ENCODE peak calls at places on chromosomes 16 and 17, in six cellular contexts. C, Q, P, H, U and O are unnamed samples. For H3K4me1, the result is how much of the 10 kb centered on the place peaks cover.

GRCh38 chr17:39194089-39194984 is 3.1 kb downstream of the CACNB1 start:
- DNase-seq in Q (no peak), H (peak), P (no peak), U (peak), C (peak), O (peak)

GRCh38 chr16:50227665-50228064 is 38.7 kb upstream of the ADCY7 start:
- DNase-seq in Q (no peak), P (no peak), C (no peak), U (no peak), H (no peak), O (no peak)

GRCh38 chr17:2347805-2348685 is 10.7 kb downstream of the SGSM2 start:
- DNase-seq in C (peak), Q (no peak), H (no peak), P (no peak), U (no peak), O (peak)

GRCh38 chr16:2450975-2451381 is 8.9 kb upstream of the TEDC2 start:
- DNase-seq in U (no peak), C (no peak), P (no peak), Q (no peak), H (no peak), O (no peak)

GRCh38 chr17:82962163-82962720 is 117.2 kb upstream of the METRNL start:
- DNase-seq in H (no peak), Q (no peak), C (no peak), P (no peak), U (no peak), O (no peak)

GRCh38 chr17:78596871-78597635 is 19.9 kb upstream of the DNAH17 start:
- DNase-seq in Q (no peak), U (no peak), H (no peak), C (no peak), P (no peak), O (no peak)

GRCh38 chr17:42016411-42016831 is 818 bp downstream of the DNAJC7 start:
- DNase-seq in Q (no peak), U (peak), H (peak), P (no peak), C (no peak), O (no peak)

GRCh38 chr16:89741342-89742014 is 20.1 kb downstream of the ZNF276 start:
- DNase-seq in C (no peak), H (no peak), P (no peak), Q (no peak), U (no peak), O (no peak)

GRCh38 chr17:11182430-11182829 is 58.6 kb upstream of the SHISA6 start:
- DNase-seq in U (no peak), C (no peak), P (no peak), H (no peak), Q (no peak), O (no peak)

GRCh38 chr16:25210758-25211157 is 6.0 kb upstream of the AQP8 start:
- DNase-seq in U (peak), Q (no peak), C (no peak), P (no peak), H (no peak), O (no peak)

GRCh38 chr16:88732172-88732960 is 26.1 kb downstream of the CTU2 start:
- DNase-seq in H (peak), U (no peak), Q (no peak), P (no peak), C (peak), O (no peak)

GRCh38 chr17:41895617-41896016 is 23.1 kb downstream of the ACLY start:
- DNase-seq in Q (no peak), P (no peak), C (no peak), U (no peak), H (peak), O (no peak)

GRCh38 chr17:73731733-73732132 is 87.5 kb upstream of the SDK2 start:
- DNase-seq in C (no peak), P (no peak), H (no peak), Q (no peak), U (no peak), O (no peak)

GRCh38 chr17:43540821-43541674 is 5.1 kb downstream of the ETV4 start:
- DNase-seq in C (no peak), U (no peak), Q (no peak), P (no peak), H (no peak), O (peak)

GRCh38 chr16:88552166-88552565 is 18.0 kb upstream of the ZC3H18 start:
- DNase-seq in U (no peak), P (no peak), C (no peak), Q (no peak), H (no peak), O (no peak)

GRCh38 chr17:72425796-72426173 is 305.0 kb downstream of the SOX9 start:
- DNase-seq in P (no peak), U (no peak), H (no peak), Q (no peak), C (no peak), O (no peak)

GRCh38 chr16:180921-181667 is 835 bp downstream of the HBQ1 start:
- DNase-seq in H (peak), U (peak), P (no peak), Q (peak), C (peak), O (peak)

GRCh38 chr17:83194761-83195329 is 115.4 kb downstream of the METRNL start:
- DNase-seq in Q (no peak), H (no peak), P (no peak), U (no peak), C (no peak), O (no peak)

GRCh38 chr17:62188713-62189112 is 123.6 kb upstream of the MED13 start:
- DNase-seq in H (no peak), Q (no peak), C (peak), U (no peak), P (no peak), O (no peak)

GRCh38 chr17:2582493-2582892 is 11.0 kb upstream of the PAFAH1B1 start:
- DNase-seq in C (no peak), Q (no peak), U (no peak), H (no peak), P (no peak), O (no peak)

GRCh38 chr16:3963203-3963602 is 82.7 kb upstream of the CREBBP start:
- DNase-seq in P (no peak), U (no peak), H (no peak), C (no peak), Q (no peak), O (peak)

GRCh38 chr17:72416054-72416691 is 295.4 kb downstream of the SOX9 start:
- DNase-seq in C (no peak), P (no peak), U (no peak), H (peak), Q (no peak), O (peak)

GRCh38 chr17:3512512-3513171 is 36.8 kb downstream of the ASPA start:
- DNase-seq in U (peak), H (no peak), P (no peak), C (no peak), Q (no peak), O (peak)

GRCh38 chr16:75555213-75555706 is 792 bp downstream of the TMEM231 start:
- DNase-seq in H (peak), C (peak), U (peak), Q (peak), P (peak), O (peak)

GRCh38 chr17:55198690-55199370 is 65.9 kb upstream of the HLF start:
- DNase-seq in P (no peak), U (no peak), H (peak), C (no peak), Q (no peak), O (no peak)

GRCh38 chr17:8152112-8152775 is at the start of gene PER1:
- DNase-seq in H (peak), P (no peak), Q (peak), C (peak), U (peak), O (peak)

GRCh38 chr16:54792811-54793210 is 137.9 kb upstream of the IRX5 start:
- DNase-seq in Q (no peak), H (no peak), U (no peak), P (no peak), C (no peak), O (no peak)
- TF ChIP-seq REST in Q (no peak), H (no peak), U (no peak), P (no peak), C (no peak), O (no peak)

DNA sequence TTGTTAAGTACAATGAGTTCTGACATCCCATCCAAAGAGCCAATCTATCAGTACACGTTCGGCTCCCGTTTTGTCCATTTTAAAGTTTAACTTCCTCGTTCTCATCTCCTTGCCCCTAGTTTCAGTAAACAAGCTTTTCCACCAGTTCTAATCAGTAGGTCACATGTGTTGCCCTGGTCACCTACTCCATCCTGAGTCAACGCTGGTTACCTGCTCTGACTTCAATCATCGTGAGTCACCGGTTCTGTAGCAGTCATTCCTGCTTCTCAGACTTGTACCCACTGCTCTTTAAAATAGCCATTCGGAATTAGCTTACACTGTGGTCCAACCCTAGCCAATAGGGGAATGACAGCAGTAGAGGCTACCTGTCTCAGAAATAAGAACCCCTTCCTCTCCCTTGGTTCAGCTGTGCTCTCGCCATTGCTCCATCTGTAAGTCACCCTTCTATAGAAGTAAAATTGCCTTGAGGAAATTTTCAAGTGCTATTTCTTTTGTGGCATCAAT is 191.0 kb downstream of the CPPED1 start:
- DNase-seq in P (peak), H (no peak), U (peak), C (peak), Q (peak), O (no peak)
- H3K4me1 ChIP-seq in P (under half), H (under half), U (under half), C (under half), Q (half or more), O (under half)

DNA sequence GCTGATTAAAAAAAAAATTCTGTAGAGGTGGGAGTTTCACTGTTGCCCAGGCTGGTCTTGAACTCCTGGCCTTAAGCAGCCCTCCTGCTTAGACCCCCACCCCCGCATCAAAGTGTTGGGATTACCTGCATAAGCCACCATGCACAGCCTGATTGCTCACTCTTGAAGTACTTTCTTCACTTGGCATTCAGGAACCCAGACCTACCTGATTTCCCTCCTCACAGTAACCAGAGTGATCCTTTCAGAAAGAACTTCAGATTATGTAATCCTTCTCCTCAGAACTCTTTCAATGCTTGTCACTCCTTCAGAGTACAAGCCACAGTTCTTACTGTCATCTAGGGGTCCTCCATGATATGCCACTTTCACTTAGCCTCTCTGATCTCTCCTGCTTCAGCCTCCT is 1.4 kb downstream of the EFCAB13 start:
- DNase-seq in H (no peak), P (no peak), Q (no peak), U (no peak), C (no peak), O (no peak)
- TF ChIP-seq REST in H (no peak), P (no peak), Q (no peak), U (no peak), C (no peak), O (no peak)

GRCh38 chr17:63822537-63822936 is 4.7 kb upstream of the PSMC5 start:
- DNase-seq in C (no peak), H (no peak), U (no peak), Q (no peak), P (no peak), O (no peak)

GRCh38 chr17:63819585-63820537 is 7.4 kb upstream of the PSMC5 start:
- DNase-seq in P (no peak), Q (no peak), H (no peak), U (no peak), C (no peak), O (no peak)

GRCh38 chr17:63823659-63824331 is 3.4 kb upstream of the PSMC5 start:
- DNase-seq in P (no peak), Q (no peak), C (no peak), U (no peak), H (no peak), O (no peak)

GRCh38 chr17:63820963-63821561 is 6.2 kb upstream of the PSMC5 start:
- DNase-seq in U (no peak), H (no peak), P (no peak), C (no peak), Q (no peak), O (no peak)

GRCh38 chr17:63821809-63822208 is 5.4 kb upstream of the PSMC5 start:
- DNase-seq in H (no peak), Q (no peak), P (no peak), U (no peak), C (no peak), O (no peak)
- H3K4me1 ChIP-seq in H (under half), Q (under half), P (under half), U (under half), C (under half), O (under half)

GRCh38 chr16:54069601-54070239 is 216.9 kb downstream of the IRX3 start:
- DNase-seq in C (no peak), P (no peak), U (no peak), Q (no peak), H (peak), O (no peak)

GRCh38 chr16:54072237-54072636 is 214.3 kb downstream of the IRX3 start:
- DNase-seq in P (no peak), C (no peak), U (no peak), Q (no peak), H (no peak), O (no peak)

GRCh38 chr16:54071516-54071915 is 215.1 kb downstream of the IRX3 start:
- DNase-seq in P (no peak), Q (no peak), U (no peak), C (no peak), H (no peak), O (no peak)

GRCh38 chr16:54073356-54073755 is 213.2 kb downstream of the IRX3 start:
- DNase-seq in U (no peak), P (no peak), Q (no peak), C (no peak), H (no peak), O (no peak)

DNA sequence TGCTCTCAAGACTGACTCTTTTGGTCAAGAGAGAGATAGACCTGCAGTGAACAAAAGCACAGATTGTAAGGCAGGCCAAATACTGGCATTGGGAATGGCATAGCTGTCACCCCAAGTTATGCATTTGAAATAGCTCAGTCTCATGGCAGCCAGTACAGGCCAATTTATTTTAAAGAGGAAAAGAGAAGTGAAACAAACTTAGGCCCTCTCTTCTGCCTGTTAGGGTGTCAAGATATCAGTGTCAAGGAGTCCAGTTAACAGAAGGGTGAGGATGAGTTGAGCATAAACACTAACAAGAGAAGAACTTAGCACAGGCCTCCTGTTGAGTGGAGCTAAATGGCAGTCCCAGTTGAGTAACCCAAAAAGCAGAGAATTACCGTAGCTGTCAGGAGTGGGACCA is 215.6 kb downstream of the IRX3 start:
- DNase-seq in P (no peak), C (no peak), U (no peak), Q (no peak), H (no peak), O (no peak)
- TF ChIP-seq REST in P (no peak), C (no peak), U (no peak), Q (no peak), H (no peak), O (no peak)

GRCh38 chr16:12111819-12112218 is 135.3 kb downstream of the SNX29 start:
- DNase-seq in U (no peak), C (no peak), Q (no peak), P (no peak), H (no peak), O (no peak)
- H3K4me1 ChIP-seq in U (under half), C (under half), Q (under half), P (under half), H (under half), O (under half)

GRCh38 chr16:26447570-26447969 is 619.2 kb upstream of the C16orf82 start:
- DNase-seq in U (no peak), C (no peak), P (no peak), Q (no peak), H (no peak), O (no peak)
- TF ChIP-seq REST in U (no peak), C (no peak), P (no peak), Q (no peak), H (no peak), O (no peak)

GRCh38 chr16:29663829-29664132 is 734 bp downstream of the SPN start:
- DNase-seq in H (no peak), Q (no peak), U (no peak), P (no peak), C (no peak), O (no peak)
- H3K4me1 ChIP-seq in H (under half), Q (under half), U (half or more), P (under half), C (under half), O (under half)

GRCh38 chr16:13138528-13138927 is 237.1 kb downstream of the SHISA9 start:
- DNase-seq in P (no peak), Q (no peak), U (no peak), H (no peak), C (no peak), O (no peak)
- TF ChIP-seq REST in P (no peak), Q (no peak), U (no peak), H (no peak), C (no peak), O (no peak)

GRCh38 chr17:4711671-4712111 is 1.3 kb downstream of the ARRB2 start:
- DNase-seq in H (no peak), Q (no peak), C (no peak), P (no peak), U (no peak), O (no peak)
- H3K4me1 ChIP-seq in H (under half), Q (under half), C (under half), P (under half), U (under half), O (under half)